ENCODE peak calls at places on chromosomes 7 and 10, in ten cellular contexts. A, G, Y, N, B, W, T, H, F and K are unnamed samples.

GRCh38 chr10:46006219-46006618 is 24.2 kb downstream of the NCOA4 start:
- DNase-seq in A (peak), G (no peak), Y (no peak), N (no peak), B (no peak), W (peak), T (peak), H (no peak), F (no peak), K (peak)

GRCh38 chr7:103142494-103142893 is 6.4 kb downstream of the NAPEPLD start:
- DNase-seq in A (no peak), G (no peak), Y (no peak), N (no peak), B (no peak), W (no peak), T (no peak), H (no peak), F (no peak), K (no peak)

GRCh38 chr10:119104653-119105024 is 726 bp downstream of the DENND10 start:
- DNase-seq in A (peak), G (peak), Y (peak), N (peak), B (no peak), W (peak), T (no peak), H (peak), F (peak), K (peak)

GRCh38 chr7:149733131-149733531 is 40.3 kb downstream of the ZNF467 start:
- DNase-seq in A (no peak), G (no peak), Y (no peak), N (no peak), B (no peak), W (no peak), T (no peak), H (no peak), F (no peak), K (no peak)

GRCh38 chr10:119408969-119409371 is 133.5 kb downstream of the RGS10 start:
- DNase-seq in A (no peak), G (no peak), Y (no peak), N (no peak), B (no peak), W (no peak), T (no peak), H (no peak), F (no peak), K (peak)

GRCh38 chr7:69620063-69620462 is 21.8 kb downstream of the AUTS2 start:
- DNase-seq in A (no peak), G (peak), Y (no peak), N (peak), B (no peak), W (no peak), T (no peak), H (no peak), F (no peak), K (no peak)

GRCh38 chr10:110821508-110821907 is 50.2 kb upstream of the PDCD4 start:
- DNase-seq in A (no peak), G (no peak), Y (no peak), N (no peak), B (no peak), W (no peak), T (no peak), H (no peak), F (no peak), K (no peak)

GRCh38 chr10:36759111-36759805 is 366.1 kb upstream of the ANKRD30A start:
- DNase-seq in A (peak), G (no peak), Y (no peak), N (no peak), B (no peak), W (peak), T (peak), H (no peak), F (no peak), K (peak)

GRCh38 chr10:396107-396506 is 260.9 kb downstream of the ZMYND11 start:
- DNase-seq in A (no peak), G (no peak), Y (no peak), N (no peak), B (no peak), W (no peak), T (no peak), H (no peak), F (no peak), K (no peak)

GRCh38 chr7:143381427-143382125 is 431 bp downstream of the ZYX start:
- DNase-seq in A (peak), G (peak), Y (no peak), N (no peak), B (peak), W (peak), T (peak), H (peak), F (no peak), K (peak)

GRCh38 chr10:132469197-132469942 is 68.2 kb upstream of the INPP5A start:
- DNase-seq in A (no peak), G (no peak), Y (no peak), N (no peak), B (no peak), W (no peak), T (no peak), H (no peak), F (no peak), K (no peak)

GRCh38 chr7:90749262-90749661 is 153.1 kb downstream of the CDK14 start:
- DNase-seq in A (no peak), G (no peak), Y (no peak), N (peak), B (no peak), W (no peak), T (no peak), H (no peak), F (no peak), K (no peak)

GRCh38 chr7:15057272-15057671 is 154.7 kb upstream of the DGKB start:
- DNase-seq in A (no peak), G (no peak), Y (no peak), N (no peak), B (no peak), W (peak), T (no peak), H (no peak), F (no peak), K (no peak)

GRCh38 chr7:53101026-53101425 is 65.6 kb downstream of the POM121L12 start:
- DNase-seq in A (no peak), G (no peak), Y (no peak), N (no peak), B (no peak), W (no peak), T (no peak), H (no peak), F (no peak), K (no peak)

GRCh38 chr10:128571745-128572144 is 445.5 kb upstream of the MKI67 start:
- DNase-seq in A (no peak), G (no peak), Y (peak), N (no peak), B (no peak), W (no peak), T (no peak), H (no peak), F (no peak), K (no peak)

GRCh38 chr10:117268258-117268657 is 27.3 kb downstream of the SLC18A2 start:
- DNase-seq in A (no peak), G (no peak), Y (no peak), N (no peak), B (no peak), W (no peak), T (no peak), H (no peak), F (no peak), K (no peak)

GRCh38 chr7:4882742-4883351 is 669 bp downstream of the RADIL start:
- DNase-seq in A (no peak), G (peak), Y (peak), N (peak), B (no peak), W (no peak), T (peak), H (no peak), F (no peak), K (peak)

GRCh38 chr7:74173491-74173865 is 678 bp upstream of the EIF4H start:
- DNase-seq in A (no peak), G (no peak), Y (no peak), N (no peak), B (no peak), W (no peak), T (no peak), H (no peak), F (no peak), K (no peak)

GRCh38 chr7:28296571-28297483 is 115.5 kb upstream of the CREB5 start:
- DNase-seq in A (peak), G (peak), Y (peak), N (peak), B (no peak), W (peak), T (peak), H (peak), F (peak), K (peak)

GRCh38 chr10:71725249-71725648 is 5.7 kb upstream of the C10orf105 start:
- DNase-seq in A (no peak), G (no peak), Y (no peak), N (no peak), B (no peak), W (no peak), T (no peak), H (no peak), F (no peak), K (no peak)

GRCh38 chr7:122300607-122301079 is 3.9 kb downstream of the FEZF1 start:
- DNase-seq in A (no peak), G (no peak), Y (peak), N (no peak), B (no peak), W (no peak), T (peak), H (no peak), F (no peak), K (no peak)

GRCh38 chr10:124665980-124666379 is 78.2 kb downstream of the FAM53B start:
- DNase-seq in A (peak), G (no peak), Y (no peak), N (no peak), B (no peak), W (no peak), T (no peak), H (no peak), F (no peak), K (no peak)